ENCODE peak calls at places on chromosomes 3 and 15, in six cellular contexts. V is A549, M is glutamatergic neuron, E is IMR-90, A is HFF-Myc, Y is foreskin keratinocyte. P is an unnamed sample.

GRCh38 chr3:31196881-31197364 is 302.5 kb upstream of the GADL1 start:
- DNase-seq in M (no peak), A (peak; percentile 56), Y (peak; percentile 98), V (no peak), E (peak; percentile 18), P (no peak)

GRCh38 chr3:55173504-55173903 is 245.6 kb upstream of the LRTM1 start:
- DNase-seq in V (no peak), E (no peak), Y (no peak), M (no peak), A (no peak), P (no peak)

GRCh38 chr3:129663045-129663446 is 56.6 kb upstream of the PLXND1 start:
- DNase-seq in E (no peak), Y (peak; percentile 94), M (no peak), A (no peak), V (peak; percentile 97), P (no peak)

GRCh38 chr15:92069308-92070244 is 216.1 kb downstream of the SLCO3A1 start:
- DNase-seq in Y (peak; percentile 85), V (peak; percentile 80), E (peak; percentile 80), M (no peak), A (no peak), P (no peak)

GRCh38 chr15:81235781-81236507 is 39.3 kb downstream of the IL16 start:
- DNase-seq in V (peak; percentile 11), M (no peak), A (peak; percentile 85), E (peak; percentile 99), Y (peak; percentile 19), P (no peak)

GRCh38 chr3:128296469-128297251 is 143.4 kb downstream of the EEFSEC start:
- DNase-seq in Y (no peak), M (no peak), A (no peak), E (no peak), V (no peak), P (peak; percentile 27)

GRCh38 chr15:90762109-90762508 is 45.0 kb downstream of the BLM start:
- DNase-seq in M (no peak), A (no peak), V (no peak), Y (no peak), E (peak; percentile 68), P (no peak)

GRCh38 chr15:75663931-75664421 is 16.3 kb downstream of the SNX33 start:
- DNase-seq in E (no peak), M (no peak), A (no peak), V (no peak), Y (no peak), P (no peak)

GRCh38 chr3:157460253-157460652 is 23.6 kb downstream of the PTX3 start:
- DNase-seq in Y (no peak), V (no peak), E (peak; percentile 92), M (no peak), A (no peak), P (no peak)

GRCh38 chr3:29335921-29336320 is 55.0 kb downstream of the RBMS3 start:
- DNase-seq in A (no peak), E (no peak), V (no peak), Y (no peak), M (no peak), P (no peak)

DNA sequence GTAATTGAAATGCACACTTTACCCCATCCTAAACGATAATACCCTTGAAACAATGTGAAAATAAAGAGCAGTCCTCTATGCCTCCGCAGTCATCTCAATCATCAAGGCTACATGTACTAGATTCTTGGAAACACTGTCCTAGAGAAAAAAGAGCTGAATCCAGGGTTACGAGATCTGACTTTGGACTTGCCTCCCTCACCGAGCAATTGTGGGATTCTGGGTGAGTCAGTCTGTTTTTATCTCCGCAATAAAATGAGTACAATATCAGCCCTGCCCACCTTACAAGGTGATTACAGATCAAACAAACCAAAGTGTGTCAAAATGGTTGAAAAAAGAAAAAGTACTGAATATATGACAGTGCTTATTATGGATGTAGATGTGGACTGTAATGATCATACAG is 152.3 kb upstream of the SNTN start:
- DNase-seq in A (no peak), M (no peak), Y (no peak), V (no peak), E (no peak), P (no peak)
- TF ChIP-seq CTCF in A (no peak), M (no peak), Y (no peak), V (no peak), E (no peak), P (no peak)

GRCh38 chr3:123929325-123929724 is 31.7 kb downstream of the CCDC14 start:
- DNase-seq in A (no peak), E (no peak), Y (no peak), M (no peak), V (no peak), P (no peak)

GRCh38 chr3:123930426-123930825 is 30.6 kb downstream of the CCDC14 start:
- DNase-seq in A (no peak), Y (no peak), E (no peak), M (no peak), V (no peak), P (no peak)

GRCh38 chr3:123920868-123921267 is 36.7 kb upstream of the MYLK start:
- DNase-seq in Y (no peak), A (no peak), M (no peak), E (no peak), V (no peak), P (no peak)

DNA sequence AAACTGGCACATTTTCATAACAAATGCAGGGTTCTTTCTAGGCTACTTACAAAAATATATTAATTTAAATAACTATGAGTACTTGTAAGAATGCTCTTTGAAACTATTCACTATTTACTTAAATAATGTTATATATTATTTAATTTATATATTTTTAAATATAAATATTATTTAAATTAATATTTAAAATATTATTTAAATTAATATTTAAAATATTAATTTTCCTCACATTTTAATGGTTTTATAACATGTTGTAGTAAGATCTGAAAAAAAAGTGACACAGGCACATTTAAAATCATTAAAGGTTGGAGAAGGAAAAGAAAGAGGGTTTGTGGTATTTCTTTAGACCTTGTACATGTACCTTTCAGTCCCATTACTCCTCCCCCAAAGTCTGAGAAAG is 34.6 kb downstream of the CCDC14 start:
- DNase-seq in M (no peak), V (no peak), E (no peak), Y (no peak), A (no peak), P (no peak)
- TF ChIP-seq CTCF in M (no peak), V (no peak), E (no peak), Y (no peak), A (no peak), P (no peak)

GRCh38 chr15:95848126-95848525 is 482.4 kb upstream of the NR2F2 start:
- DNase-seq in M (no peak), V (no peak), Y (no peak), A (no peak), E (no peak), P (no peak)

GRCh38 chr15:95845862-95846515 is 484.5 kb upstream of the NR2F2 start:
- DNase-seq in A (no peak), Y (no peak), V (no peak), M (peak; percentile 25), E (peak; percentile 81), P (no peak)

GRCh38 chr15:95853350-95853749 is 477.1 kb upstream of the NR2F2 start:
- DNase-seq in V (no peak), A (no peak), M (no peak), E (peak; percentile 61), Y (no peak), P (no peak)

GRCh38 chr15:95850837-95851236 is 479.7 kb upstream of the NR2F2 start:
- DNase-seq in A (no peak), M (no peak), Y (no peak), V (peak; percentile 23), E (no peak), P (no peak)
- TF ChIP-seq CTCF in A (no peak), M (no peak), Y (no peak), V (peak; percentile 30), E (no peak), P (no peak)

GRCh38 chr3:98824256-98824655 is 61.1 kb downstream of the ST3GAL6 start:
- DNase-seq in Y (no peak), E (no peak), M (no peak), A (no peak), V (no peak), P (no peak)
- TF ChIP-seq CTCF in Y (no peak), E (peak; percentile 13), M (no peak), A (peak; percentile 14), V (no peak), P (no peak)

GRCh38 chr3:97662808-97663207 is 101.8 kb upstream of the ARL6 start:
- DNase-seq in Y (no peak), M (no peak), V (no peak), A (no peak), E (no peak), P (no peak)

GRCh38 chr3:97662264-97662663 is 102.3 kb upstream of the ARL6 start:
- DNase-seq in M (no peak), Y (no peak), A (no peak), V (no peak), E (no peak), P (no peak)

GRCh38 chr3:97658670-97659285 is 105.8 kb upstream of the ARL6 start:
- DNase-seq in A (peak; percentile 0), M (no peak), E (peak; percentile 2), Y (no peak), V (peak; percentile 39), P (no peak)
- TF ChIP-seq CTCF in A (peak; percentile 44), M (peak; percentile 78), E (peak; percentile 40), Y (peak; percentile 78), V (peak; percentile 72), P (peak; percentile 58)

GRCh38 chr15:65979837-65980236 is 110.5 kb downstream of the RAB11A start:
- DNase-seq in Y (no peak), M (no peak), V (no peak), A (no peak), E (no peak), P (no peak)

GRCh38 chr15:65980824-65981456 is 111.6 kb downstream of the RAB11A start:
- DNase-seq in A (peak; percentile 36), V (peak; percentile 76), E (peak; percentile 79), Y (peak; percentile 48), M (peak; percentile 71), P (peak; percentile 69)

GRCh38 chr15:65982941-65983340 is 113.7 kb downstream of the RAB11A start:
- DNase-seq in E (no peak), Y (no peak), A (no peak), M (no peak), V (no peak), P (no peak)

GRCh38 chr15:65979316-65979715 is 110.0 kb downstream of the RAB11A start:
- DNase-seq in M (peak; percentile 85), E (peak; percentile 8), A (no peak), V (no peak), Y (no peak), P (no peak)

GRCh38 chr15:65981837-65982696 is 112.8 kb downstream of the RAB11A start:
- DNase-seq in Y (no peak), E (no peak), V (no peak), M (peak; percentile 50), A (no peak), P (peak; percentile 34)
- TF ChIP-seq CTCF in Y (peak; percentile 13), E (no peak), V (peak; percentile 24), M (peak; percentile 27), A (no peak), P (no peak)

GRCh38 chr3:187295635-187296034 is 4.1 kb upstream of the MASP1 start:
- DNase-seq in E (no peak), M (no peak), Y (no peak), V (peak; percentile 14), A (no peak), P (no peak)
- TF ChIP-seq CTCF in E (peak; percentile 20), M (no peak), Y (peak; percentile 17), V (no peak), A (peak; percentile 24), P (no peak)

GRCh38 chr3:103794656-103795055 is 1359.8 kb downstream of the ZPLD1 start:
- DNase-seq in E (no peak), V (no peak), A (no peak), Y (no peak), M (no peak), P (no peak)
- TF ChIP-seq CTCF in E (no peak), V (no peak), A (no peak), Y (peak; percentile 23), M (peak; percentile 34), P (no peak)